ENCODE peak calls at places on chromosomes 7 and 10, in eight cellular contexts. W is A549; Z is dorsolateral prefrontal cortex; O is RWPE2; J is CD8-positive, alpha-beta T cell; F is lower leg skin; I is PC-3; C is uterus. H is an unnamed sample.

GRCh38 chr7:117912421-117912820 is 39.2 kb upstream of the CTTNBP2 start:
- DNase-seq in W (no peak), Z (no peak), O (no peak), J (no peak), F (no peak), I (no peak), C (no peak), H (no peak)

GRCh38 chr10:8138471-8138870 is 84.0 kb downstream of the GATA3 start:
- DNase-seq in W (no peak), Z (no peak), O (no peak), J (no peak), F (no peak), I (peak), C (no peak), H (no peak)

GRCh38 chr7:137874390-137874789 is 27.6 kb upstream of the DGKI start:
- DNase-seq in W (no peak), Z (no peak), O (no peak), J (no peak), F (no peak), I (no peak), C (no peak), H (no peak)

GRCh38 chr10:54284526-54285193 is 516.4 kb downstream of the PCDH15 start:
- DNase-seq in W (no peak), Z (no peak), O (no peak), J (no peak), F (no peak), I (peak), C (no peak), H (no peak)

GRCh38 chr7:43700646-43701501 is 28.4 kb downstream of the COA1 start:
- DNase-seq in W (peak), Z (no peak), O (no peak), J (no peak), F (no peak), I (no peak), C (no peak), H (peak)

GRCh38 chr7:81285142-81285871 is 366.5 kb upstream of the SEMA3C start:
- DNase-seq in W (no peak), Z (no peak), O (no peak), J (no peak), F (no peak), I (peak), C (no peak), H (no peak)

GRCh38 chr7:17342726-17343125 is 44.3 kb downstream of the AHR start:
- DNase-seq in W (no peak), Z (no peak), O (no peak), J (no peak), F (no peak), I (no peak), C (no peak), H (no peak)

GRCh38 chr10:109679478-109679877 is 243.8 kb downstream of the XPNPEP1 start:
- DNase-seq in W (no peak), Z (no peak), O (no peak), J (no peak), F (no peak), I (no peak), C (no peak), H (no peak)

GRCh38 chr10:121079226-121079625 is 228.1 kb downstream of the WDR11 start:
- DNase-seq in W (no peak), Z (no peak), O (no peak), J (no peak), F (no peak), I (no peak), C (no peak), H (no peak)

GRCh38 chr10:28569506-28570159 is 36.7 kb downstream of the WAC start:
- DNase-seq in W (no peak), Z (no peak), O (no peak), J (no peak), F (no peak), I (peak), C (no peak), H (no peak)

GRCh38 chr7:39650676-39651075 is 27.3 kb downstream of the RALA start:
- DNase-seq in W (no peak), Z (no peak), O (no peak), J (no peak), F (peak), I (no peak), C (peak), H (no peak)

GRCh38 chr7:56447864-56448693 is 331.9 kb upstream of the NUPR2 start:
- DNase-seq in W (no peak), Z (no peak), O (no peak), J (no peak), F (no peak), I (no peak), C (no peak), H (peak)

GRCh38 chr7:22039696-22040095 is 94.0 kb upstream of the CDCA7L start:
- DNase-seq in W (no peak), Z (no peak), O (no peak), J (no peak), F (no peak), I (no peak), C (no peak), H (no peak)

DNA sequence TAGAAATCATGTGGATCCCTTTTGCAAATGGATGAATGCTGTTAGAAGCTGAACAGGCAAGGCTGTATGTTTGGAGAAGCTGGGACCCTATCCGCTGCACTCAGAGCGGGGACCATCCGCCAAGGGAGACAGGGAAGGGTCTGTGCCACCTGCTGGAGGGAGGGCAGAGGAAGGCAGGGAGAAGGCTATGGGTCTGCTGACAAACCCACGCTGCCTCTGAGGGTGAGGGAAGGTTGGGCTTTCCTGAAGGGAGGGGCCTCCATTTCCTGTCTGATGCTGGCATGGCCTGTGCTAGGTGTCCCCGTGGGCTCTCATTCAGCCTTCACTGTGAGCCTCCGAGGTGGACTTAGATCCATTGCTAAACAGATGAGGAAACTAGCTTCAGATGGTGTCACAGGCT is 5.3 kb upstream of the CRHR2 start:
- DNase-seq in W (no peak), Z (no peak), O (no peak), J (no peak), F (no peak), I (no peak), C (no peak), H (no peak)
- TF ChIP-seq CTCF in W (no peak), Z (no peak), O (no peak), J (no peak), F (no peak), I (no peak), C (no peak), H (no peak)

DNA sequence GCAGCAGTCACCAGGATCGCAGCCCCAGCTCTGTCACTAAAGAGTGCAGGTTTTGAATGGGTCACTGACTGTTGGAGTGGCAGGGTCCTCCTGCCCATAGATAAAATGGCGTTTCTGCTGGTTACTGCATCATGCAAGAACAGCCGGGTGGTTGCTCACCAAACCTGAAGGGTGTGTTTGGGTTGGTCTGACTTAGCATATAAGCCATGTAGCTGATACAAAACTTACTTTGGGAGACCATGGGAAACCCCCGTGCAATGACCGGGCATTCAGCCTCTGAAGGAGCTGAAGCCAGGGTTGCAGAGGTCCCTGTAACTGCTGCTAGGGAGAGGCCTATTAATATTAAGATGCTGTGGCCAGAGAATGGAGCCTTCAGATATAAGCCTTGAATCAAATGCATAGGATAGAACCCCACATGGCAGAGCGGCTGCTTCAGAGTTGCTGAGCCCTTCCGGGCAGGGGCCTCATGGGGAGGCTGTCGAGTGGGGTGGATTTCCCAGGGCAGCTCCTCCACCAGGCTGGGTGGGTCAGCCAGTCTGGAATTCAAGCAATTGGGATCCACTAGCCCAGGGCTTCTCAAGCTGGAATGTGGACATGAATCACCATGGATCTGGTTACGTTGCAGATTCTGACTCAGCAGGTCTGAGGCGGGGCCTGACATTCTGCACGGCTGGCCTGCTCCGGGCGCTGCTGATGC is 70.9 kb upstream of the CTBP2 start:
- DNase-seq in W (peak), Z (no peak), O (peak), J (no peak), F (no peak), I (peak), C (no peak), H (no peak)
- H3K4me3 ChIP-seq in W (peak), Z (no peak), O (no peak), J (no peak), F (no peak), I (no peak), C (no peak), H (no peak)

DNA sequence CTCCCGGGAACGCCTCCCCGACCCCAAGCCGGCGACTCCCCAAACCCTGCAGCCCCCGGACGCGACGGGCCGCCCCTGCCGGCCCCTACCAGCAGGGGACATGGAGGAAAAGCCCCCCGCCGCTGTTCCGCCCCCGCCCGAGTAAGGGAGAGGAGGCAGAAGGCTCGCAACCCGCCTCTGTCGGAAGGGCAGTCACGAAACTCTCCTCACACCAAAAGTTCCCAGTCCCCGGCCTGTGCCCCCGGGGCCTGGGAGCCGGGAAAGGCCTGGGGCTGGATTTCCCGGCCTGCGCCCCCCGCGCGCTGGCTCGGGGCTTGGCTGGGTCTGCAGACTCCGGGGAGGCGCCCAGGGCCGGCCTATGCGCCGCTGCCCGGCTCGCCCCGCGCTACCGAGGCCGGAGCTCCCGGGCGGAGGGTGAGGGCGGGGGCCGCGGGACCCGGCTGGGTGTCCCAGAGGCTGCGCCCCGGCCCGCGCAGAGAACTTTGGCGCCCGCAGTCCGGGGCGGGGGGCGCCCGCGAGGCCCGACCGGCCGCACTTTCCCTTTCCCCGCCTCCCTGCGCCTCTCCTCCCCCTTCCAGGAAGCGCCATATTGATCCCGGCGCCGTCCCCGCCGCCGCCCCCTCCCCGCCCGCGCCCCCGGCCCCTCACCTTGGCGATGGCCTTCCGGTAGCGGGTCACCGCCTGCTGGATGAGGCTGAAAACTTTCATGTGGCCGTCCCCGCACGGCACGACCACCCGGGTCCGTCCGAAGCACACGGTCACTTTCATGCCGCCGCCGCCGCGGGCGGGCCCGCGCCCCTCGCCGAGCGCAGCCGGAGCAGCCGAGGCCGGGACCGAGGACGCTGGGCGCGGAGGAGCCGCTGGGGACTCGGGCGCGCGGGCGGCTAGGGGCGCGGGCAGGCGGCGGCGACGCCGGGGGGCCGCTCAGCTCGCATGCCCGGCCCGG is 595 bp downstream of the PARD3 start:
- DNase-seq in W (peak), Z (no peak), O (no peak), J (no peak), F (no peak), I (peak), C (peak), H (no peak)
- TF ChIP-seq CTCF in W (peak), Z (no peak), O (no peak), J (no peak), F (no peak), I (no peak), C (no peak), H (peak)

DNA sequence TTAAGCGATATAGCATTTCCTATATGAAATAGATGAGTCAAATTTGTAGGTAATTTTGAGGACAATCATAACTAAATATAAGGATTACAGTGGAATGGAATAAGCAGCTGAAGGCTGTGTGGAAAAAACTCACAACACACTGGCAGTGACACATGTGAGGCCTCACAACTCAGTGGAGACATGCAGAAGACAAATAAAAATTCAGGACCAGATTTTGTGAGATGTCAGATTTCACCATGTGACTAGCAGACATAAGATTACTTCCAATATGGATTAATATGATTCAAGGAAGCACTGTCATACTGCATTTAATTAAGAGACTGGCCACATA is 17.6 kb downstream of the ERLIN1 start:
- DNase-seq in W (no peak), Z (no peak), O (no peak), J (no peak), F (no peak), I (no peak), C (no peak), H (no peak)
- H3K4me3 ChIP-seq in W (no peak), Z (no peak), O (no peak), J (no peak), F (no peak), I (no peak), C (no peak), H (no peak)

DNA sequence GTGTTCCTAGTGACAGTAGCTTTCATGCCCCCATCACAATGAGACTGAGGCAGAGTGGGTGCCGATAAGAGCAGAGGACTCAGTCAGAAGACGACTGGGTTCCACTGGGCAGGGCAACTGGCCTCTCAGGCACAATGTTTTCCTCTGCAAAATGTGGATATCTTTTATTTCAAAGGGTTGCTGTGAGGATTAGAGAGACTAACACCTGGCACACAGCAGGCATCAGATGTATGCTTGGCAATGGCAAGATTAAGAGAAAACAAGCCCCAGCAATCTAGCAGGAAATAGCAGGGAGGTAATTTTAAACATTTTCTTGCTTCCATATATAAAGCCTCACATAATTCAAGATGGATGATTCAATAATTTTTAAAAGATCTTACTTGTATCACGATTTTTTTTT is 28.0 kb downstream of the SGMS1 start:
- DNase-seq in W (no peak), Z (no peak), O (no peak), J (no peak), F (no peak), I (no peak), C (no peak), H (no peak)
- TF ChIP-seq CTCF in W (no peak), Z (no peak), O (no peak), J (no peak), F (no peak), I (no peak), C (no peak), H (no peak)

DNA sequence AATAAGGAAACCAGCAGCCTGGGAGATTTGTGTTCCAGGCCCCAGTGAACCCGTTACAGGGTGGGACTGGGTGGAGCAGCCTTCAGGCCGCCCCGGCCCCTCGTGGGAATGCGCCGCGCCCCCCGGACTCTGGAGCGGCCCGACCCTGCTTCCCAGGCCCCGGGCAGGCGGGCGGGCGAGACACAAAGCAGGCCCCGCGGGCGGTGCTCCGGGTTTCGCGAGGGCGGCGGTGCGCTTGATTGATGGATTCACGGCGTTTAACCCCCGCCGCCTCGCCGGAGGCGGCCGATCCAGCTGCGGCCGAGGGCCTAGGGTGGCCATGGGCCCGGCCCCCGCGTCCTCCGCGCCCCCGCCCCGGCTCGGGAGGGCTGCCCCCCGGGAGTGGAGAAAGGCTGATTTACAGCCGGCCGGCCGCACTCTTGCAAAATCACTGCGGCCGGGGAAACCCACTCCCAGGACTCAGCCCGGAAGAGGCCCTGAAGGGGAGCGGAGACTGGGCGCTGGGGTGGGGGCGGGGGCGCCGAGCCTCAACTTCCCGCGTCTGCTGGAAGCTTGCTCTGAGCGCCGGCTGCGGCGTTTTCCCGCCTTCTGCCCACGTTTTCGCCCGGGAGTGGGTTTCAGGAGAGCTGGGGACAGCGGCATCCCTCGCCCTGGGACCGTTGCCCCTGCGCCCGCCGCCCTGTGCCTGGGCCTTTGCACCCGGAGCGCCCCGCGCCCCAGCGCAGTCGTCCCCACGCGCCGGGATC is 299.6 kb upstream of the NFE2L3 start:
- DNase-seq in W (no peak), Z (no peak), O (no peak), J (no peak), F (no peak), I (no peak), C (peak), H (no peak)
- H3K4me3 ChIP-seq in W (peak), Z (no peak), O (no peak), J (no peak), F (no peak), I (peak), C (peak), H (no peak)

DNA sequence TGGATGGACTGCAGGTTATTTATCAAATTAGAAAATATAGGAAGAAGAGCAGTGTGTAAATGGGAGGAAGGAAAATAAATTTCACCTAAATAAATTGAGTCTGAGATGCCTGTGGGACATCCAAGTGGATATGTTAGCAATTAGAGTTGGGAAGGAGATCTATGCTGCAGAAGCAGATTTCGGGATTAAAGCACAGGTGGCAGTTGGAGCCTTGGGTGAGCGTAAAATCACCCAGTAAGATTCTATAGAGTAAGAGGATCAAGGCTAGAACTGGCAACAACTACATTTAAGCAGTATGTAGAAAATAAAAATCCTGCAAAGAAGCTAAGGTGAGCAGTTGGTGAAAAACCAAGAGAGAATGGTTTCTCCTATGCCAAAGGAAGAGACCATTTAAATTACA is 8.4 kb downstream of the TRIM4 start:
- DNase-seq in W (no peak), Z (no peak), O (no peak), J (no peak), F (no peak), I (no peak), C (no peak), H (no peak)
- TF ChIP-seq CTCF in W (no peak), Z (no peak), O (no peak), J (no peak), F (no peak), I (no peak), C (no peak), H (no peak)

GRCh38 chr7:151897201-151897711 is 20.3 kb upstream of the PRKAG2 start:
- DNase-seq in W (no peak), Z (peak), O (no peak), J (no peak), F (no peak), I (peak), C (no peak), H (no peak)
- H3K4me3 ChIP-seq in W (no peak), Z (no peak), O (no peak), J (no peak), F (no peak), I (peak), C (no peak), H (no peak)

GRCh38 chr7:87452279-87452678 is 23.2 kb downstream of the ABCB4 start:
- DNase-seq in W (peak), Z (no peak), O (no peak), J (no peak), F (no peak), I (no peak), C (no peak), H (peak)
- TF ChIP-seq CTCF in W (peak), Z (no peak), O (no peak), J (no peak), F (no peak), I (peak), C (no peak), H (peak)